ENCODE peak calls at places on chromosomes 5 and 9, in seven cellular contexts. F is stomach, P is esophagus muscularis mucosa, I is sigmoid colon, J is SK-N-SH, M is tibial nerve, T is GM12878. R is an unnamed sample.

GRCh38 chr5:59460368-59461153 is 433.0 kb downstream of the PDE4D start:
- DNase-seq in F (no peak), P (no peak), I (no peak), J (no peak), M (no peak), T (no peak), R (no peak)

GRCh38 chr5:123066016-123066415 is 23.0 kb upstream of the PRDM6 start:
- DNase-seq in P (no peak), M (no peak), J (no peak), T (no peak), I (no peak), F (no peak), R (no peak)

GRCh38 chr5:5882706-5883105 is 460.2 kb downstream of the ICE1 start:
- DNase-seq in T (no peak), J (no peak), P (peak), I (no peak), M (no peak), F (no peak), R (no peak)

GRCh38 chr5:172490739-172491461 is 36.6 kb upstream of the SH3PXD2B start:
- DNase-seq in T (no peak), M (no peak), I (no peak), J (no peak), F (no peak), P (no peak), R (no peak)

GRCh38 chr9:121827251-121827967 is 176.0 kb downstream of the DAB2IP start:
- DNase-seq in F (no peak), I (peak), J (no peak), T (no peak), P (no peak), M (no peak), R (no peak)

GRCh38 chr5:150497274-150497988 is 10.5 kb upstream of the NDST1 start:
- DNase-seq in T (no peak), J (peak), M (peak), I (peak), F (peak), P (no peak), R (peak)

GRCh38 chr9:4097490-4097889 is 202.4 kb downstream of the GLIS3 start:
- DNase-seq in M (no peak), J (no peak), F (no peak), P (no peak), T (no peak), I (no peak), R (no peak)

GRCh38 chr9:98374385-98375051 is 119.1 kb upstream of the TBC1D2 start:
- DNase-seq in J (no peak), I (no peak), F (peak), M (no peak), P (no peak), T (no peak), R (peak)

GRCh38 chr9:111484564-111484878 is 338 bp upstream of the ECPAS start:
- DNase-seq in T (no peak), F (no peak), J (no peak), I (no peak), M (no peak), P (no peak), R (no peak)

GRCh38 chr5:133962801-133963476 is 5.5 kb downstream of the C5orf15 start:
- DNase-seq in P (no peak), T (no peak), M (no peak), J (no peak), I (no peak), F (no peak), R (no peak)

GRCh38 chr5:147169846-147170245 is 65.0 kb upstream of the STK32A start:
- DNase-seq in F (no peak), T (no peak), P (no peak), I (no peak), M (no peak), J (no peak), R (no peak)

GRCh38 chr5:9034671-9035070 is 511.2 kb downstream of the SEMA5A start:
- DNase-seq in I (no peak), M (no peak), F (no peak), P (no peak), T (no peak), J (peak), R (no peak)

GRCh38 chr5:14145356-14146334 is 2.5 kb downstream of the TRIO start:
- DNase-seq in F (no peak), M (no peak), P (no peak), I (no peak), T (no peak), J (no peak), R (no peak)

GRCh38 chr5:134524219-134524825 is 1.1 kb upstream of the JADE2 start:
- DNase-seq in I (peak), F (peak), T (no peak), J (peak), P (peak), M (peak), R (peak)

GRCh38 chr5:98839469-98840383 is 66.3 kb downstream of the RGMB start:
- DNase-seq in M (no peak), P (no peak), J (peak), I (no peak), F (no peak), T (no peak), R (no peak)

GRCh38 chr9:125374443-125375309 is 113.0 kb downstream of the GAPVD1 start:
- DNase-seq in M (no peak), P (no peak), F (peak), I (peak), J (peak), T (peak), R (peak)

GRCh38 chr9:37801287-37801850 is 772 bp downstream of the DCAF10 start:
- DNase-seq in J (peak), P (no peak), I (no peak), F (peak), M (no peak), T (no peak), R (peak)

GRCh38 chr5:106957336-106957735 is 713.4 kb downstream of the EFNA5 start:
- DNase-seq in P (no peak), J (no peak), F (no peak), T (no peak), I (no peak), M (no peak), R (no peak)

GRCh38 chr9:77848897-77849296 is 182.7 kb downstream of the GNAQ start:
- DNase-seq in P (peak), T (no peak), F (no peak), J (no peak), M (peak), I (peak), R (peak)

GRCh38 chr9:99272866-99273265 is 50.8 kb downstream of the SEC61B start:
- DNase-seq in F (no peak), M (no peak), P (no peak), I (no peak), T (no peak), J (no peak), R (no peak)

GRCh38 chr5:173775692-173776135 is 112.4 kb upstream of the CPEB4 start:
- DNase-seq in F (no peak), M (no peak), T (no peak), J (no peak), I (no peak), P (no peak), R (no peak)

GRCh38 chr9:2704504-2704903 is 12.8 kb upstream of the KCNV2 start:
- DNase-seq in M (no peak), T (no peak), J (no peak), P (no peak), I (no peak), F (no peak), R (no peak)

GRCh38 chr5:51465165-51465564 is 81.9 kb downstream of the ISL1 start:
- DNase-seq in J (peak), T (no peak), I (no peak), F (peak), P (no peak), M (no peak), R (no peak)

GRCh38 chr9:17470015-17470414 is 108.9 kb upstream of the SH3GL2 start:
- DNase-seq in I (no peak), M (no peak), P (no peak), T (no peak), J (no peak), F (no peak), R (no peak)

GRCh38 chr9:121271368-121272351 is 3.7 kb downstream of the GSN start:
- DNase-seq in I (peak), F (no peak), M (no peak), J (no peak), P (no peak), T (no peak), R (no peak)

GRCh38 chr5:176700239-176700847 is 53.1 kb downstream of the TSPAN17 start:
- DNase-seq in I (no peak), J (peak), M (no peak), F (no peak), T (no peak), P (no peak), R (peak)

DNA sequence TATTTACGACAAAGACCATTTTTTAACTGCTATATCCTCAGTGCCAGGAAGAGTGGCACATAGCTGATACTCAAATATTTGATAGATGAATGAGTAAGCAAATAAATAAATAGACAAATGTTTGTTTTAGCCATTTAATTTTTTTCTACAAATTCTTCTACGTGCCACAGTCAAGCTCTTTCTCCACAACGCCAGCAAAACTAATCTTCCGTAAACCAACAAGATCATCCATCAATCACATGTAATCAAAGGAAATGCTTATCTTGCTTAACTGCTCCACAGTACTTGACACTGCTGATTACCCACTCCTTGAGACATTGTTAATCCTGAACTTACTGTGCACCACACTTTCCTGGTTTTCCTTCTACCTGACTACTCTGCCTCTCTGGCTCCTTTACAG is 136.7 kb downstream of the EDIL3 start:
- DNase-seq in M (no peak), F (no peak), I (no peak), J (no peak), P (no peak), T (no peak), R (peak)
- TF ChIP-seq EP300 in M (no peak), F (no peak), I (no peak), J (no peak), P (no peak), T (no peak), R (no peak)

GRCh38 chr5:61330341-61330878 is 1.6 kb upstream of the ZSWIM6 start:
- DNase-seq in I (peak), F (no peak), J (peak), T (no peak), P (no peak), M (no peak), R (peak)

GRCh38 chr5:61329729-61330128 is 2.3 kb upstream of the ZSWIM6 start:
- DNase-seq in M (no peak), J (no peak), I (no peak), P (no peak), T (no peak), F (no peak), R (no peak)

GRCh38 chr5:61331407-61332368 is at the start of gene ZSWIM6:
- DNase-seq in I (peak), M (peak), T (peak), P (peak), J (peak), F (peak), R (peak)

GRCh38 chr5:61332369-61332745 is 299 bp downstream of the ZSWIM6 start:
- DNase-seq in I (peak), P (no peak), J (peak), F (peak), M (no peak), T (no peak), R (no peak)

DNA sequence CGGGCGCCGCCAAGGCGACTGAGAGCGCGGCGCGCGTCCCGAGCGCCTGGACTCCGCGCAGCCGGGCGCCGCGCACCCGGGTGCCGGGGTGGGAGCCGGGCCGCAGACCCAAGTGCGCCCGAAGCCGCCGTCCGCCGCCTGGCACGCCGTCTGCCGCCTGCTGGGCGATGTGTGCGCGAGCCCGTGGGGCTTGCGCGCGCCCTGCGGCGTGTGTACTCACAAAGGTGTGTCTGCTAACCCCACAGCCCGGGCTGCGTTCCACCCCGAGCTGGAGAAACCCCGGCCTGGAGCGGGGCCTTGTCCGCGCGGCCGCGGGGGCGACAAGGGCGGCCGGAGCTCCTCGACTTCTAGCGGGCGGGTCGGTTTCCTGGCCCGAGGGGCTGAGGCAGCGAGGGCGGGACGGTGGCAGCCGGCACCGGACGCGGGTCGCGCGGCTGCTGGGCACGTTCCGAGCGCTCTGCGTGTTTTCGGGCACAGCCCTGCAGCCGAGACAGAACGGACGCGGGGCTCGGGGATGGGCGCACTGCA is 1.1 kb upstream of the ZSWIM6 start:
- DNase-seq in M (peak), F (peak), T (no peak), P (peak), I (peak), J (peak), R (peak)
- TF ChIP-seq EP300 in M (no peak), F (no peak), T (no peak), P (no peak), I (no peak), J (no peak), R (no peak)

GRCh38 chr5:73564644-73565165 is 734 bp downstream of the ANKRA2 start:
- DNase-seq in P (no peak), T (no peak), J (peak), M (no peak), F (no peak), I (no peak), R (no peak)

GRCh38 chr5:73565969-73566547 is 515 bp downstream of the UTP15 start:
- DNase-seq in P (no peak), J (no peak), I (no peak), T (no peak), F (no peak), M (no peak), R (no peak)

GRCh38 chr5:73564018-73564417 is 1.4 kb downstream of the ANKRA2 start:
- DNase-seq in J (peak), I (no peak), M (no peak), P (no peak), F (no peak), T (no peak), R (no peak)

GRCh38 chr5:73565166-73565968 is at the start of the genes ANKRA2 and UTP15:
- DNase-seq in T (peak), M (peak), I (peak), F (peak), P (peak), J (peak), R (peak)
- TF ChIP-seq EP300 in T (peak), M (peak), I (no peak), F (no peak), P (no peak), J (no peak), R (no peak)

GRCh38 chr5:57841671-57842375 is 359.2 kb upstream of the ACTBL2 start:
- DNase-seq in F (no peak), P (no peak), T (no peak), I (no peak), J (no peak), M (no peak), R (peak)
- TF ChIP-seq EP300 in F (no peak), P (no peak), T (no peak), I (no peak), J (peak), M (no peak), R (no peak)

DNA sequence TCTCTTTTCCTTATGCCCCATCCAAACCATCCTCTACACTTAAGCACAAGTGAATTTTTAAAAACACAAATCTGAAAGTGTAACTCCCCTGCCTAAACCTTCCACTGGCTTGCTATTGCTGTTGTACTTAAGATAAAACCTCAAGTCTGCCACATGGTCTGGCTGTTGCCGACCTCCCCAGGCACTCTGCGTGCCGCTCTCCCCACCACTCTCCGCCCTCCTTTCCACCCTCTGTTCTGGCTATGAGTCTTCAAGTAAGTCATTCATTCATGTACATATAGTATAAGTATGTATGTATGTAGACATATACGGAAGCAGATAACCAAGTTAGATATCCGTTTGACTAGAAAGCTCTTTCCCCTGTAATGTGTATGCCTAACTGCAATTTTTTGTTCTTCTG is 94.7 kb upstream of the ANKRD55 start:
- DNase-seq in P (no peak), I (no peak), T (peak), J (no peak), M (no peak), F (no peak), R (no peak)
- TF ChIP-seq EP300 in P (no peak), I (no peak), T (peak), J (no peak), M (no peak), F (no peak), R (no peak)

DNA sequence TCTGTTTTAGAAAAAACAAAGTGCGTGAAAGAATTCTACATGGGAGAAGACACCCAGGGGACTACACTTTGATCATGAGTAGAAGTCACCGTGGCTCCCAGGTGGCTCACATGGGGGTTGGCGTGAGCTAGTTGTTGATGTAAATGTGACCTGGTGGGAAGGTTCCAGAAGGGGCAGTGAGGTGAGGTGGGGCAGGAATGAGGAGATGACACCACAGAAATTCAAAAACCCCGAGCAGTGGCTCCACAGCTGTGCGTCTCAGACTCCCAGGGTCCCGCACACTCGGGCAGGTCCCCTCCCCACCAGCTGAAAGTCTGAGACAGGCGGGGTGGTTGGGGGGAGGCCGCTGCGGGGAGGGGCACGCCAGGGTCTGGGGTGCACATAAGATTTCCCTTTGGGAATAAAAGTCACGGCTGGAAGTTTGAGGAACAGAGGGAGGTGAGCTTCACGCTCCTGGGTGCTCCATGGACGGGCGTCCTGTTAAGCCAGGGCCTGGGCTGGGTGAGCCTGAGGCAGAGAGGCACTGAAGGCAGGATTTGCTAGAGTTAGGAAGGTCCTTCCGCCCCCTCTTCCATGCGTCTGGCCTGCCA is 29.9 kb downstream of the GLT6D1 start:
- DNase-seq in I (peak), J (peak), T (no peak), M (no peak), P (peak), F (no peak), R (no peak)
- TF ChIP-seq EP300 in I (no peak), J (no peak), T (no peak), M (no peak), P (no peak), F (no peak), R (no peak)

R was measured in A549.